ENCODE peak calls at places on chromosomes 16 and 17, in eight cellular contexts. E is central memory CD4-positive, alpha-beta T cell; V is Kasumi-1; S is T-helper 1 cell; K is glutamatergic neuron; T is NCI-H2081; D is neuronal stem cell; R is SHP77 treated with DMSO at 0.1 percent for 48 hours. A is an unnamed sample.

GRCh38 chr17:30116661-30117547 is at the start of gene NSRP1:
- DNase-seq in E (peak; percentile 88), V (peak; percentile 94), S (peak; percentile 82), K (peak; percentile 96), T (peak; percentile 83), D (peak; percentile 90), R (peak; percentile 82), A (peak; percentile 87)

GRCh38 chr17:77734371-77735050 is 224.0 kb upstream of the TNRC6C start:
- DNase-seq in E (no peak), V (peak; percentile 75), S (no peak), K (peak; percentile 40), T (peak; percentile 94), D (no peak), R (peak; percentile 96), A (peak; percentile 93)

GRCh38 chr17:29996458-29996857 is 55.0 kb downstream of the EFCAB5 start:
- DNase-seq in E (no peak), V (no peak), S (no peak), K (no peak), T (no peak), D (no peak), R (no peak), A (no peak)

GRCh38 chr17:67639555-67639954 is 78.2 kb upstream of the NOL11 start:
- DNase-seq in E (no peak), V (no peak), S (no peak), K (no peak), T (no peak), D (no peak), R (peak; percentile 13), A (no peak)

GRCh38 chr17:50062323-50063243 is 6.7 kb downstream of the ITGA3 start:
- DNase-seq in E (no peak), V (no peak), S (no peak), K (no peak), T (no peak), D (no peak), R (no peak), A (no peak)

GRCh38 chr17:83195330-83196087 is 116.1 kb downstream of the METRNL start:
- DNase-seq in E (no peak), V (no peak), S (peak; percentile 11), K (peak; percentile 4), T (no peak), D (no peak), R (no peak), A (peak; percentile 26)

GRCh38 chr17:46976626-46977270 is 2.3 kb downstream of the RPRML start:
- DNase-seq in E (no peak), V (no peak), S (no peak), K (peak; percentile 31), T (no peak), D (no peak), R (no peak), A (no peak)

GRCh38 chr16:86046026-86046713 is 147.2 kb downstream of the IRF8 start:
- DNase-seq in E (no peak), V (no peak), S (no peak), K (no peak), T (no peak), D (no peak), R (no peak), A (no peak)

GRCh38 chr17:81480140-81480917 is 32.3 kb downstream of the ACTG1 start:
- DNase-seq in E (no peak), V (no peak), S (no peak), K (peak; percentile 41), T (no peak), D (no peak), R (peak; percentile 35), A (no peak)

GRCh38 chr16:89119661-89120141 is 26.0 kb downstream of the ACSF3 start:
- DNase-seq in E (no peak), V (no peak), S (no peak), K (peak; percentile 8), T (no peak), D (no peak), R (no peak), A (no peak)

GRCh38 chr17:9729735-9730420 is 61.5 kb downstream of the DHRS7C start:
- DNase-seq in E (no peak), V (no peak), S (no peak), K (no peak), T (no peak), D (no peak), R (no peak), A (no peak)

GRCh38 chr17:66570353-66571195 is 264.3 kb upstream of the CACNG5 start:
- DNase-seq in E (no peak), V (no peak), S (no peak), K (no peak), T (no peak), D (no peak), R (no peak), A (no peak)

GRCh38 chr16:85812031-85812807 is 12.7 kb downstream of the COX4I1 start:
- DNase-seq in E (no peak), V (no peak), S (no peak), K (no peak), T (no peak), D (no peak), R (no peak), A (no peak)

GRCh38 chr16:55685973-55686372 is 30.2 kb downstream of the SLC6A2 start:
- DNase-seq in E (no peak), V (no peak), S (no peak), K (no peak), T (no peak), D (no peak), R (no peak), A (no peak)

GRCh38 chr17:49123061-49123460 is 9.5 kb upstream of the B4GALNT2 start:
- DNase-seq in E (no peak), V (no peak), S (no peak), K (no peak), T (no peak), D (no peak), R (no peak), A (no peak)

GRCh38 chr17:7237761-7238417 is 1.4 kb downstream of the PHF23 start:
- DNase-seq in E (peak; percentile 66), V (no peak), S (peak; percentile 68), K (peak; percentile 76), T (peak; percentile 34), D (peak; percentile 74), R (no peak), A (peak; percentile 51)

GRCh38 chr16:87324411-87325275 is 7.5 kb upstream of the C16orf95 start:
- DNase-seq in E (peak; percentile 16), V (no peak), S (no peak), K (peak; percentile 75), T (peak; percentile 8), D (peak; percentile 56), R (no peak), A (peak; percentile 36)

GRCh38 chr17:77778636-77779524 is 179.6 kb upstream of the TNRC6C start:
- DNase-seq in E (no peak), V (no peak), S (no peak), K (no peak), T (peak; percentile 61), D (no peak), R (peak; percentile 67), A (peak; percentile 93)

GRCh38 chr16:11550651-11551498 is 35.8 kb downstream of the LITAF start:
- DNase-seq in E (no peak), V (no peak), S (no peak), K (no peak), T (no peak), D (no peak), R (no peak), A (no peak)

GRCh38 chr16:27264151-27264550 is 4.4 kb downstream of the NSMCE1 start:
- DNase-seq in E (no peak), V (no peak), S (no peak), K (no peak), T (no peak), D (no peak), R (no peak), A (no peak)

GRCh38 chr17:56751145-56751743 is 82.5 kb downstream of the C17orf67 start:
- DNase-seq in E (no peak), V (no peak), S (no peak), K (no peak), T (no peak), D (no peak), R (no peak), A (no peak)

GRCh38 chr17:41301916-41302901 is at the start of gene KRTAP29-1:
- DNase-seq in E (no peak), V (no peak), S (no peak), K (no peak), T (no peak), D (no peak), R (no peak), A (no peak)

GRCh38 chr16:70789927-70790447 is 11.0 kb downstream of the VAC14 start:
- DNase-seq in E (no peak), V (no peak), S (no peak), K (no peak), T (no peak), D (no peak), R (no peak), A (no peak)

GRCh38 chr17:47670064-47670463 is 20.3 kb downstream of the KPNB1 start:
- DNase-seq in E (no peak), V (peak; percentile 62), S (no peak), K (no peak), T (no peak), D (no peak), R (no peak), A (no peak)

GRCh38 chr16:50684823-50685455 is 3.8 kb upstream of the SNX20 start:
- DNase-seq in E (no peak), V (no peak), S (no peak), K (no peak), T (no peak), D (no peak), R (no peak), A (no peak)

GRCh38 chr17:9332164-9332527 is 243.5 kb downstream of the STX8 start:
- DNase-seq in E (no peak), V (no peak), S (no peak), K (no peak), T (no peak), D (no peak), R (no peak), A (no peak)